ENCODE peak calls at places on chromosome 16, in ten cellular contexts. One of them, this sample, is unnamed.

GRCh38 chr16:77273-77806 is 685 bp upstream of the MPG start:
- DNase-seq in mesothelial cell of epicardium: no peak
- DNase-seq in fibroblast of the aortic adventitia: peak
- DNase-seq in CD4-positive, alpha-beta T cell: no peak
- DNase-seq in LHCN-M2: peak
- DNase-seq in activated T-helper 9 cell treated with anti-CD3 and anti-CD28 coated beads, Interleukin-2, amount 50 U/mL, for 16 hours: no peak
- DNase-seq in NAMALWA: peak
- DNase-seq in RWPE1: peak
- DNase-seq in anterior cingulate cortex: peak
- DNase-seq in AG09309: no peak
- DNase-seq in this sample: peak

GRCh38 chr16:67421030-67421429 is 4.8 kb upstream of the ZDHHC1 start:
- DNase-seq in CD4-positive, alpha-beta T cell: no peak
- DNase-seq in NAMALWA: no peak
- DNase-seq in mesothelial cell of epicardium: no peak
- DNase-seq in AG09309: no peak
- DNase-seq in activated T-helper 9 cell treated with anti-CD3 and anti-CD28 coated beads, Interleukin-2, amount 50 U/mL, for 16 hours: no peak
- DNase-seq in fibroblast of the aortic adventitia: no peak
- DNase-seq in RWPE1: no peak
- DNase-seq in anterior cingulate cortex: no peak
- DNase-seq in LHCN-M2: no peak
- DNase-seq in this sample: no peak

GRCh38 chr16:14037960-14038359 is 33.2 kb upstream of the MRTFB start:
- DNase-seq in LHCN-M2: no peak
- DNase-seq in CD4-positive, alpha-beta T cell: no peak
- DNase-seq in mesothelial cell of epicardium: no peak
- DNase-seq in anterior cingulate cortex: no peak
- DNase-seq in RWPE1: no peak
- DNase-seq in activated T-helper 9 cell treated with anti-CD3 and anti-CD28 coated beads, Interleukin-2, amount 50 U/mL, for 16 hours: no peak
- DNase-seq in NAMALWA: no peak
- DNase-seq in fibroblast of the aortic adventitia: no peak
- DNase-seq in AG09309: no peak
- DNase-seq in this sample: no peak

GRCh38 chr16:50696575-50697420 is 3.4 kb downstream of the NOD2 start:
- DNase-seq in AG09309: no peak
- DNase-seq in anterior cingulate cortex: no peak
- DNase-seq in RWPE1: peak
- DNase-seq in fibroblast of the aortic adventitia: peak
- DNase-seq in mesothelial cell of epicardium: no peak
- DNase-seq in activated T-helper 9 cell treated with anti-CD3 and anti-CD28 coated beads, Interleukin-2, amount 50 U/mL, for 16 hours: peak
- DNase-seq in CD4-positive, alpha-beta T cell: peak
- DNase-seq in NAMALWA: no peak
- DNase-seq in LHCN-M2: peak
- DNase-seq in this sample: peak

GRCh38 chr16:11301645-11302513 is 20.7 kb upstream of the PRM1 start:
- DNase-seq in LHCN-M2: no peak
- DNase-seq in AG09309: no peak
- DNase-seq in anterior cingulate cortex: no peak
- DNase-seq in CD4-positive, alpha-beta T cell: no peak
- DNase-seq in activated T-helper 9 cell treated with anti-CD3 and anti-CD28 coated beads, Interleukin-2, amount 50 U/mL, for 16 hours: no peak
- DNase-seq in NAMALWA: no peak
- DNase-seq in mesothelial cell of epicardium: no peak
- DNase-seq in RWPE1: no peak
- DNase-seq in fibroblast of the aortic adventitia: peak
- DNase-seq in this sample: no peak

GRCh38 chr16:64983983-64984382 is 137.9 kb downstream of the CDH11 start:
- DNase-seq in CD4-positive, alpha-beta T cell: no peak
- DNase-seq in activated T-helper 9 cell treated with anti-CD3 and anti-CD28 coated beads, Interleukin-2, amount 50 U/mL, for 16 hours: no peak
- DNase-seq in LHCN-M2: peak
- DNase-seq in NAMALWA: peak
- DNase-seq in fibroblast of the aortic adventitia: peak
- DNase-seq in AG09309: peak
- DNase-seq in anterior cingulate cortex: peak
- DNase-seq in RWPE1: peak
- DNase-seq in mesothelial cell of epicardium: peak
- DNase-seq in this sample: peak

GRCh38 chr16:70679653-70680494 is 6.0 kb downstream of the MTSS2 start:
- DNase-seq in fibroblast of the aortic adventitia: no peak
- DNase-seq in LHCN-M2: no peak
- DNase-seq in NAMALWA: peak
- DNase-seq in anterior cingulate cortex: no peak
- DNase-seq in activated T-helper 9 cell treated with anti-CD3 and anti-CD28 coated beads, Interleukin-2, amount 50 U/mL, for 16 hours: no peak
- DNase-seq in CD4-positive, alpha-beta T cell: no peak
- DNase-seq in RWPE1: no peak
- DNase-seq in mesothelial cell of epicardium: no peak
- DNase-seq in AG09309: no peak
- DNase-seq in this sample: no peak

GRCh38 chr16:28218109-28218508 is 6.3 kb upstream of the XPO6 start:
- DNase-seq in CD4-positive, alpha-beta T cell: peak
- DNase-seq in activated T-helper 9 cell treated with anti-CD3 and anti-CD28 coated beads, Interleukin-2, amount 50 U/mL, for 16 hours: peak
- DNase-seq in anterior cingulate cortex: no peak
- DNase-seq in mesothelial cell of epicardium: no peak
- DNase-seq in NAMALWA: peak
- DNase-seq in RWPE1: no peak
- DNase-seq in LHCN-M2: peak
- DNase-seq in AG09309: peak
- DNase-seq in fibroblast of the aortic adventitia: peak
- DNase-seq in this sample: peak

GRCh38 chr16:82067042-82067809 is 32.2 kb downstream of the HSD17B2 start:
- DNase-seq in activated T-helper 9 cell treated with anti-CD3 and anti-CD28 coated beads, Interleukin-2, amount 50 U/mL, for 16 hours: no peak
- DNase-seq in LHCN-M2: no peak
- DNase-seq in CD4-positive, alpha-beta T cell: no peak
- DNase-seq in AG09309: peak
- DNase-seq in NAMALWA: no peak
- DNase-seq in mesothelial cell of epicardium: no peak
- DNase-seq in RWPE1: no peak
- DNase-seq in anterior cingulate cortex: no peak
- DNase-seq in fibroblast of the aortic adventitia: peak
- DNase-seq in this sample: no peak

GRCh38 chr16:57998484-57998883 is 2.0 kb downstream of the ZNF319 start:
- DNase-seq in CD4-positive, alpha-beta T cell: peak
- DNase-seq in fibroblast of the aortic adventitia: peak
- DNase-seq in activated T-helper 9 cell treated with anti-CD3 and anti-CD28 coated beads, Interleukin-2, amount 50 U/mL, for 16 hours: peak
- DNase-seq in RWPE1: peak
- DNase-seq in NAMALWA: no peak
- DNase-seq in AG09309: no peak
- DNase-seq in anterior cingulate cortex: no peak
- DNase-seq in mesothelial cell of epicardium: no peak
- DNase-seq in LHCN-M2: no peak
- DNase-seq in this sample: peak

GRCh38 chr16:25413133-25413532 is 155.5 kb upstream of the ZKSCAN2 start:
- DNase-seq in anterior cingulate cortex: no peak
- DNase-seq in RWPE1: no peak
- DNase-seq in NAMALWA: no peak
- DNase-seq in CD4-positive, alpha-beta T cell: no peak
- DNase-seq in AG09309: no peak
- DNase-seq in mesothelial cell of epicardium: no peak
- DNase-seq in activated T-helper 9 cell treated with anti-CD3 and anti-CD28 coated beads, Interleukin-2, amount 50 U/mL, for 16 hours: no peak
- DNase-seq in fibroblast of the aortic adventitia: no peak
- DNase-seq in LHCN-M2: no peak
- DNase-seq in this sample: no peak